ENCODE peak calls at places on chromosomes 4 and X, in five cellular contexts. U is renal cortical epithelial cell; O is head of caudate nucleus; T is central memory CD4-positive, alpha-beta T cell; K is AG20443. F is an unnamed sample.

GRCh38 chr4:2866891-2867290 is 23.2 kb downstream of the ADD1 start:
- DNase-seq in U (peak; percentile 62), O (no peak), T (no peak), K (no peak), F (no peak)

GRCh38 chr4:168408620-168409019 is 71.7 kb downstream of the DDX60L start:
- DNase-seq in U (peak; percentile 93), O (no peak), T (no peak), K (peak; percentile 76), F (peak; percentile 95)

GRCh38 chr4:143183513-143184216 is 1.1 kb upstream of the USP38 start:
- DNase-seq in U (peak; percentile 30), O (no peak), T (no peak), K (no peak), F (no peak)

GRCh38 chr4:89300490-89300889 is 7.1 kb downstream of the GPRIN3 start:
- DNase-seq in U (no peak), O (no peak), T (no peak), K (no peak), F (no peak)

GRCh38 chr4:140754918-140755810 is 1.0 kb downstream of the TBC1D9 start:
- DNase-seq in U (no peak), O (no peak), T (no peak), K (no peak), F (no peak)

GRCh38 chr4:121574618-121575017 is 122.2 kb downstream of the ANXA5 start:
- DNase-seq in U (no peak), O (no peak), T (no peak), K (no peak), F (no peak)

GRCh38 chrX:69032601-69033000 is 132.7 kb downstream of the PJA1 start:
- DNase-seq in U (peak; percentile 80), O (no peak), T (no peak), K (no peak), F (no peak)

GRCh38 chrX:19388741-19389140 is 45.0 kb downstream of the PDHA1 start:
- DNase-seq in U (no peak), O (no peak), T (no peak), K (no peak), F (no peak)

GRCh38 chrX:153775631-153776595 is 4.9 kb upstream of the SRPK3 start:
- DNase-seq in U (no peak), O (no peak), T (no peak), K (no peak), F (no peak)

GRCh38 chrX:48910926-48911406 is 480 bp downstream of the SLC35A2 start:
- DNase-seq in U (no peak), O (no peak), T (no peak), K (peak; percentile 20), F (no peak)

GRCh38 chr4:53196872-53197759 is 168.7 kb downstream of the SCFD2 start:
- DNase-seq in U (peak; percentile 80), O (no peak), T (peak; percentile 38), K (peak; percentile 58), F (peak; percentile 87)

GRCh38 chr4:180828455-180829018 is 1414.7 kb upstream of the TENM3 start:
- DNase-seq in U (peak; percentile 60), O (peak; percentile 22), T (no peak), K (peak; percentile 49), F (peak; percentile 56)

GRCh38 chr4:90727938-90728337 is 600.7 kb downstream of the CCSER1 start:
- DNase-seq in U (peak; percentile 87), O (no peak), T (no peak), K (no peak), F (no peak)

GRCh38 chr4:2127609-2128300 is 68.6 kb downstream of the NAT8L start:
- DNase-seq in U (no peak), O (no peak), T (no peak), K (no peak), F (no peak)

GRCh38 chr4:103032575-103032974 is 13.1 kb upstream of the SLC9B1 start:
- DNase-seq in U (peak; percentile 48), O (no peak), T (no peak), K (no peak), F (no peak)

GRCh38 chrX:73930300-73930699 is 367.3 kb downstream of the CHIC1 start:
- DNase-seq in U (no peak), O (no peak), T (no peak), K (no peak), F (no peak)

GRCh38 chr4:94532016-94532789 is 80.5 kb downstream of the PDLIM5 start:
- DNase-seq in U (peak; percentile 34), O (no peak), T (no peak), K (no peak), F (no peak)

GRCh38 chr4:69831646-69832325 is 28.2 kb downstream of the SULT1E1 start:
- DNase-seq in U (no peak), O (peak; percentile 13), T (no peak), K (no peak), F (no peak)

GRCh38 chrX:106247162-106247561 is 79.1 kb downstream of the PWWP3B start:
- DNase-seq in U (peak; percentile 86), O (no peak), T (no peak), K (no peak), F (no peak)

GRCh38 chr4:83489711-83490326 is 4.9 kb upstream of the ABRAXAS1 start:
- DNase-seq in U (no peak), O (no peak), T (no peak), K (no peak), F (no peak)

GRCh38 chr4:149933883-149934282 is 118.2 kb upstream of the IQCM start:
- DNase-seq in U (no peak), O (no peak), T (no peak), K (peak; percentile 68), F (peak; percentile 13)

GRCh38 chr4:37008199-37008598 is 236.3 kb upstream of the NWD2 start:
- DNase-seq in U (peak; percentile 53), O (no peak), T (no peak), K (no peak), F (no peak)

GRCh38 chr4:90328558-90328957 is 201.4 kb downstream of the CCSER1 start:
- DNase-seq in U (peak; percentile 34), O (peak; percentile 14), T (no peak), K (no peak), F (peak; percentile 10)

GRCh38 chrX:131199086-131199485 is 90.0 kb downstream of the IGSF1 start:
- DNase-seq in U (peak; percentile 70), O (no peak), T (no peak), K (no peak), F (no peak)

GRCh38 chr4:6943012-6943869 is 33.6 kb downstream of the TBC1D14 start:
- DNase-seq in U (no peak), O (no peak), T (no peak), K (no peak), F (no peak)

GRCh38 chrX:73876897-73877296 is 313.9 kb downstream of the CHIC1 start:
- DNase-seq in U (no peak), O (no peak), T (no peak), K (no peak), F (no peak)

GRCh38 chrX:103999234-103999633 is 14.3 kb downstream of the H2BW1 start:
- DNase-seq in U (no peak), O (no peak), T (no peak), K (no peak), F (no peak)

GRCh38 chr4:142396279-142396678 is 449.8 kb downstream of the INPP4B start:
- DNase-seq in U (peak; percentile 73), O (no peak), T (no peak), K (no peak), F (no peak)

GRCh38 chr4:7664106-7664505 is 229.4 kb upstream of the PSAPL1 start:
- DNase-seq in U (no peak), O (no peak), T (no peak), K (no peak), F (no peak)

GRCh38 chr4:152308925-152309324 is 227.0 kb downstream of the FBXW7 start:
- DNase-seq in U (no peak), O (no peak), T (no peak), K (no peak), F (no peak)

GRCh38 chrX:102113367-102113766 is 12.1 kb upstream of the TCEAL2 start:
- DNase-seq in U (no peak), O (no peak), T (no peak), K (no peak), F (no peak)

GRCh38 chrX:81316163-81316562 is 114.3 kb downstream of the SH3BGRL start:
- DNase-seq in U (peak; percentile 13), O (no peak), T (no peak), K (no peak), F (no peak)

GRCh38 chrX:131895807-131896206 is 127.3 kb upstream of the STK26 start:
- DNase-seq in U (no peak), O (no peak), T (no peak), K (no peak), F (no peak)

GRCh38 chr4:85500110-85500867 is 25.3 kb downstream of the ARHGAP24 start:
- DNase-seq in U (no peak), O (no peak), T (no peak), K (peak; percentile 21), F (no peak)

GRCh38 chr4:14193601-14194000 is 566.1 kb upstream of the BOD1L1 start:
- DNase-seq in U (no peak), O (no peak), T (no peak), K (no peak), F (peak; percentile 24)

GRCh38 chrX:119249836-119250340 is 13.8 kb downstream of the PGRMC1 start:
- DNase-seq in U (peak; percentile 62), O (no peak), T (no peak), K (peak; percentile 16), F (no peak)

GRCh38 chr4:168859888-168860694 is 150.0 kb downstream of the CBR4 start:
- DNase-seq in U (peak; percentile 84), O (no peak), T (no peak), K (no peak), F (no peak)

GRCh38 chr4:10128761-10129160 is 12.2 kb upstream of the WDR1 start:
- DNase-seq in U (no peak), O (no peak), T (no peak), K (no peak), F (no peak)

GRCh38 chr4:125317526-125317880 is 2.7 kb downstream of the FAT4 start:
- DNase-seq in U (no peak), O (peak; percentile 52), T (no peak), K (peak; percentile 55), F (peak; percentile 21)